ENCODE peak calls at places on chromosomes 1 and 21, in four cellular contexts. U is K562, T is GM12892, O is H1. E is an unnamed sample.

GRCh38 chr1:89941110-89941770 is 53.7 kb upstream of the ZNF326 start:
- DNase-seq in U (peak; percentile 68), T (no peak), O (peak; percentile 46), E (no peak)

GRCh38 chr21:27171704-27172103 is 204.8 kb upstream of the ADAMTS5 start:
- DNase-seq in U (no peak), T (no peak), O (no peak), E (no peak)

GRCh38 chr1:159177273-159177907 is 6.0 kb downstream of the CADM3 start:
- DNase-seq in U (peak; percentile 62), T (no peak), O (peak; percentile 74), E (no peak)

GRCh38 chr21:41065539-41065938 is 102.4 kb upstream of the BACE2 start:
- DNase-seq in U (no peak), T (no peak), O (no peak), E (no peak)

GRCh38 chr21:32297449-32297848 is 1.2 kb upstream of the MRAP start:
- DNase-seq in U (no peak), T (no peak), O (no peak), E (no peak)

GRCh38 chr1:11847667-11848445 is at the start of gene NPPA:
- DNase-seq in U (no peak), T (no peak), O (no peak), E (no peak)

GRCh38 chr1:232036161-232036942 is 409.8 kb downstream of the DISC1 start:
- DNase-seq in U (no peak), T (no peak), O (no peak), E (no peak)

GRCh38 chr1:223716302-223716862 is 4.0 kb downstream of the CAPN2 start:
- DNase-seq in U (no peak), T (no peak), O (no peak), E (peak; percentile 37)

GRCh38 chr1:150165622-150166612 is 16.2 kb downstream of the PLEKHO1 start:
- DNase-seq in U (peak; percentile 79), T (no peak), O (peak; percentile 84), E (no peak)

GRCh38 chr1:235822685-235823084 is 44.0 kb downstream of the LYST start:
- DNase-seq in U (no peak), T (no peak), O (no peak), E (no peak)

GRCh38 chr1:114462341-114462740 is 48.7 kb downstream of the TRIM33 start:
- DNase-seq in U (no peak), T (no peak), O (no peak), E (no peak)

GRCh38 chr1:100722211-100722610 is 2.7 kb downstream of the VCAM1 start:
- DNase-seq in U (no peak), T (no peak), O (no peak), E (no peak)

GRCh38 chr1:12159826-12160225 is 7.0 kb upstream of the TNFRSF1B start:
- DNase-seq in U (no peak), T (no peak), O (no peak), E (no peak)

GRCh38 chr1:216330262-216330661 is 93.0 kb downstream of the USH2A start:
- DNase-seq in U (no peak), T (no peak), O (no peak), E (no peak)

GRCh38 chr1:4962836-4963235 is 308.4 kb downstream of the AJAP1 start:
- DNase-seq in U (no peak), T (no peak), O (no peak), E (no peak)

GRCh38 chr1:67743072-67743725 is 58.2 kb downstream of the GADD45A start:
- DNase-seq in U (no peak), T (no peak), O (no peak), E (no peak)

GRCh38 chr21:36203603-36203889 is 46.9 kb downstream of the DOP1B start:
- DNase-seq in U (no peak), T (peak; percentile 40), O (no peak), E (peak; percentile 49)

GRCh38 chr1:11526071-11526895 is 47.3 kb downstream of the DISP3 start:
- DNase-seq in U (no peak), T (no peak), O (no peak), E (no peak)

GRCh38 chr21:42060166-42060565 is 11.0 kb upstream of the UMODL1 start:
- DNase-seq in U (no peak), T (no peak), O (no peak), E (no peak)

GRCh38 chr1:172498858-172499257 is 34.1 kb upstream of the SUCO start:
- DNase-seq in U (no peak), T (no peak), O (no peak), E (no peak)

GRCh38 chr1:203371288-203371687 is 20.4 kb upstream of the FMOD start:
- DNase-seq in U (no peak), T (no peak), O (no peak), E (no peak)

GRCh38 chr1:203366476-203366875 is 15.6 kb upstream of the FMOD start:
- DNase-seq in U (no peak), T (no peak), O (no peak), E (no peak)

GRCh38 chr1:203367051-203367450 is 16.1 kb upstream of the FMOD start:
- DNase-seq in U (no peak), T (no peak), O (no peak), E (no peak)

GRCh38 chr1:203369666-203370065 is 18.7 kb upstream of the FMOD start:
- DNase-seq in U (no peak), T (no peak), O (no peak), E (no peak)

DNA sequence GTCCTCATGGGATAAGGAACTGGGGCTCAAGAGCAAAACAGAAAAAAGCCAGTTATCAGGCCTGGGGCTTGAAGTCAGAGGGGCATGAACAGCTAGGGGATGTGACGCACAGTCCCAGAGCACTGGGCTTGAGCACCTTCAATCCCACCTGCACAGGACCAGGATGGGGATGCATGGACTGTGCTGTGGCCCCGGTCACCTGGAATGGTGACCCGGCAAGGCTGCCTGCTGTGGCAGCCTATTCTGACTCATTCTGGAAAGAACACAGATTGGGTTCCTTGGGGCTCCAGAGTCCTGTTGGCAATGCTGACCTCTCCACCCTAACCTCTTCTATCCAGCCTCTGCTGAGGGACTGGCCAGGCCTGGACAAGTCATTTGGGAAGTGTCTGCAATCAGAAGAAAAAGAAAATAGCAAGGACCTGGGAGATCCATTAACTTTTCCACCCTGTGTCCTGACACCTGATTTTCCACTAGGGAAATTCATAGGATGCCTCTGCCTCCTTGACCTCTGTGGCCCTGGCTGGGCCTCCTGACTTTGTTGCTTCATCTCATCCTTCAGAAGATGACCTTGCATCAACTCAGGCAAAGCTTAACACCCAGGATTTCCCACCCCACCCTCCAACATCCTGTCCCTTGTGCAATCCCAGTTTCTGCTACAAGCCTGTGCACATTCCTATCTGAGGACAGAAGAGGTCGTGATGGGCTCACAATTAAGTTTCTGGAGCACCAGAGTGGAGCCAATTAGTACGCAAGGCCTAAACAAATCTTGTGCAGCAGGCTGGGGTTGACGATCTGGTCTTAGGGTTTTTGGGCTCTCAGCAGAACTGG is 17.9 kb upstream of the FMOD start:
- DNase-seq in U (no peak), T (no peak), O (no peak), E (no peak)
- TF ChIP-seq POLR2A in U (no peak), T (no peak), O (no peak), E (no peak)

GRCh38 chr1:246067432-246068021 is 439.6 kb downstream of the SMYD3 start:
- DNase-seq in U (no peak), T (no peak), O (no peak), E (no peak)
- TF ChIP-seq TAF1 in U (no peak), T (no peak), O (no peak), E (no peak)

GRCh38 chr1:20410555-20410954 is 75.5 kb downstream of the CAMK2N1 start:
- DNase-seq in U (no peak), T (no peak), O (no peak), E (no peak)
- TF ChIP-seq POLR2A in U (no peak), T (no peak), O (no peak), E (no peak)

GRCh38 chr1:222167111-222167510 is 380.8 kb downstream of the HHIPL2 start:
- DNase-seq in U (peak; percentile 47), T (no peak), O (peak; percentile 74), E (no peak)
- TF ChIP-seq TAF1 in U (no peak), T (no peak), O (no peak), E (no peak)

GRCh38 chr1:26785611-26786436 is 1.9 kb upstream of the PIGV start:
- DNase-seq in U (no peak), T (no peak), O (no peak), E (no peak)

GRCh38 chr1:26783646-26784022 is 4.1 kb upstream of the PIGV start:
- DNase-seq in U (no peak), T (no peak), O (no peak), E (no peak)

GRCh38 chr1:26782521-26783212 is 5.1 kb upstream of the PIGV start:
- DNase-seq in U (no peak), T (no peak), O (no peak), E (no peak)

GRCh38 chr1:26784886-26785285 is 2.9 kb upstream of the PIGV start:
- DNase-seq in U (no peak), T (no peak), O (no peak), E (no peak)

DNA sequence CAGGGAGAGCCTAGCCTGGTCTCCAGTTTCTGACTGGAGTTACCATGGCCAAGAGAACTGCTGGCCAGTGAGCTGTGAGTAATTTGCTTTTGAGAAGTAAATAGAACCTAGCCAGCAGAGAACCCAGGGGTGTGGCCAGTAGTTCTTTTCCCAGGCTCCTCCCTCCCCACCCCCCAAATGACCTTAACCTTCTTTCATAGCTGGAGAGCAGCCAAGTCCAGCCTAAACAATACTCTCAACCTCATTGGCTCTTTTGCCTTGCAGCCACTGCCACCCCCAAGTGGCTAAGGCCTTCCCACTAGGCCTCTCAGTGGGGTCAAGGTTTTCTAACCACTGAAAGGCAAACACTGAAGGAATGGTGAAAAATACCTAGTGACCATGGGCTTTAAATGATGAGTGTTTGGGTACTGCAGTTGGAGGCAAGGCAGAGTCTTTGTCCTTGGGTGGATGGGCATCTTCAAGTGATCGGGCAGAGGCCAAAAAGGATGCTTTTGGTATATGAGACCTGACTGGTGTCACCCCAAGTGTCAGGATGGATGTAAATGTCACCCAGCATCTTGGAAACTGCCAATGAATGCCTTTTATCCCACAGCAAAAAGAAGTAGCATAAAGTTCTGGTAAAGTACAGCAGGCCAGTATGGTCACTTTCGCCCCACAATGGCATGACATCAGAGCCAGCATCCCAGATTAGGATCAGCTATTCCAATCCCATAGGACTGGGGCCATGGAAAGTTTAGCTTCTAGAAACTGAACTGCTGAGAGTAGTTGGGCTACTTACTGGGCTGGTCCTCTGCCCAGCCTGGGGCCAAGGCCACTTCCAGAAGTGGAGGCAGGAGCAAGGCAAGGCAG is 3.5 kb upstream of the PIGV start:
- DNase-seq in U (peak; percentile 95), T (no peak), O (no peak), E (no peak)
- TF ChIP-seq POLR2A in U (peak; percentile 47), T (no peak), O (no peak), E (no peak)

DNA sequence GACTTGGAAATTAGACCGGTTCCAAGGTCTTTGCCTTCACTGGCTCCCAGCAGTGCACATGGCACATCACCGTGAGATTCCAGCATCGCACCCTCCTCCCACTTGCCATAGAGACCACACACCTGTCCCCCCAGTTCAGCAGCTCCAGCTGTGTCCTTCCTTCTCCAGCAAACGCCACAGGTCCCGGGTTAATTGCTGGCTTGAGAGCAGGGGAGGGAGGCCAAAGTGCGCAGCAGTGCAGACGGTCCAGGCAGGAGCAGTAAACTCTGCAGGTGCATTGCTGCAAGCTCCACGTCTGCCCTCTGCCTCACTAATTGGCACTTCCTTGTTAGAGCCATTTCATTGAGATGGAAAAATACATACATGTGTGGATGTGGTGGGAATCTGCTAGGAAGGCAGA is 65.3 kb downstream of the KLHDC7A start:
- DNase-seq in U (no peak), T (no peak), O (no peak), E (no peak)
- TF ChIP-seq TAF1 in U (no peak), T (no peak), O (no peak), E (no peak)